ENCODE peak calls at places on chromosomes 12 and 14, in seven cellular contexts. K is heart left ventricle; R is CD8-positive, alpha-beta T cell; M is coronary artery; W is fibroblast of lung; S is fibroblast of mammary gland; Z is GM23248. Q is an unnamed sample.

GRCh38 chr12:26621932-26622331 is 211.1 kb downstream of the ITPR2 start:
- DNase-seq in K (no peak), R (no peak), M (no peak), W (no peak), S (no peak), Z (no peak), Q (no peak)

GRCh38 chr12:25089738-25090137 is 105.2 kb downstream of the DNAI7 start:
- DNase-seq in K (no peak), R (no peak), M (no peak), W (no peak), S (no peak), Z (no peak), Q (no peak)

GRCh38 chr12:13165578-13166120 is 30.9 kb upstream of the EMP1 start:
- DNase-seq in K (peak), R (no peak), M (no peak), W (peak), S (peak), Z (peak), Q (no peak)

GRCh38 chr12:93526786-93527428 is 45.6 kb upstream of the SOCS2 start:
- DNase-seq in K (no peak), R (no peak), M (no peak), W (peak), S (peak), Z (peak), Q (peak)

GRCh38 chr12:50050410-50051280 is 6.8 kb upstream of the ASIC1 start:
- DNase-seq in K (peak), R (no peak), M (no peak), W (peak), S (peak), Z (peak), Q (no peak)

GRCh38 chr14:68815288-68816182 is 22.7 kb upstream of the ZFP36L1 start:
- DNase-seq in K (no peak), R (no peak), M (no peak), W (no peak), S (no peak), Z (peak), Q (no peak)

GRCh38 chr12:128178551-128178950 is 88.4 kb upstream of the TMEM132C start:
- DNase-seq in K (no peak), R (no peak), M (no peak), W (no peak), S (no peak), Z (no peak), Q (no peak)

GRCh38 chr12:49233842-49234526 is 30.9 kb upstream of the TUBA1C start:
- DNase-seq in K (peak), R (no peak), M (no peak), W (no peak), S (no peak), Z (no peak), Q (no peak)

GRCh38 chr14:76919811-76920571 is 93.8 kb downstream of the LRRC74A start:
- DNase-seq in K (peak), R (no peak), M (no peak), W (peak), S (peak), Z (peak), Q (no peak)

GRCh38 chr12:1540690-1541089 is 53.7 kb downstream of the FBXL14 start:
- DNase-seq in K (no peak), R (no peak), M (no peak), W (no peak), S (peak), Z (peak), Q (no peak)

GRCh38 chr14:34710006-34710405 is 4.4 kb downstream of the CFL2 start:
- DNase-seq in K (no peak), R (no peak), M (no peak), W (no peak), S (no peak), Z (no peak), Q (no peak)

GRCh38 chr12:98471085-98471484 is 44.3 kb upstream of the TMPO start:
- DNase-seq in K (no peak), R (no peak), M (peak), W (no peak), S (no peak), Z (no peak), Q (no peak)

GRCh38 chr14:61153914-61154545 is 127.1 kb downstream of the TMEM30B start:
- DNase-seq in K (no peak), R (no peak), M (no peak), W (no peak), S (no peak), Z (no peak), Q (no peak)

GRCh38 chr12:13223941-13224340 is 27.4 kb downstream of the EMP1 start:
- DNase-seq in K (no peak), R (no peak), M (no peak), W (no peak), S (peak), Z (peak), Q (no peak)

GRCh38 chr12:95213119-95213518 is 4.1 kb downstream of the FGD6 start:
- DNase-seq in K (no peak), R (no peak), M (no peak), W (no peak), S (no peak), Z (no peak), Q (no peak)

GRCh38 chr14:36256131-36256801 is 64.2 kb downstream of the MBIP start:
- DNase-seq in K (no peak), R (no peak), M (no peak), W (peak), S (peak), Z (peak), Q (no peak)

GRCh38 chr14:26596722-26597030 is 1.2 kb downstream of the NOVA1 start:
- DNase-seq in K (no peak), R (no peak), M (no peak), W (peak), S (peak), Z (peak), Q (no peak)

GRCh38 chr14:69711065-69711464 is 55.9 kb upstream of the SRSF5 start:
- DNase-seq in K (peak), R (no peak), M (no peak), W (peak), S (no peak), Z (no peak), Q (no peak)

GRCh38 chr14:99316281-99317163 is 44.5 kb upstream of the BCL11B start:
- DNase-seq in K (no peak), R (no peak), M (no peak), W (no peak), S (no peak), Z (no peak), Q (no peak)

GRCh38 chr12:94777936-94778335 is 127.6 kb upstream of the TMCC3 start:
- DNase-seq in K (no peak), R (no peak), M (no peak), W (no peak), S (no peak), Z (no peak), Q (no peak)

GRCh38 chr14:56730468-56731145 is 79.7 kb downstream of the OTX2 start:
- DNase-seq in K (no peak), R (no peak), M (no peak), W (no peak), S (no peak), Z (no peak), Q (no peak)

GRCh38 chr12:123266679-123267277 is 4.9 kb downstream of the CDK2AP1 start:
- DNase-seq in K (no peak), R (no peak), M (no peak), W (no peak), S (no peak), Z (no peak), Q (no peak)

GRCh38 chr14:68016243-68016914 is 196.8 kb downstream of the RAD51B start:
- DNase-seq in K (no peak), R (no peak), M (no peak), W (peak), S (peak), Z (peak), Q (peak)

GRCh38 chr12:90497923-90498545 is 456.9 kb downstream of the CCER1 start:
- DNase-seq in K (no peak), R (no peak), M (no peak), W (no peak), S (no peak), Z (no peak), Q (no peak)

GRCh38 chr12:20624718-20625117 is 70.4 kb upstream of the SLCO1C1 start:
- DNase-seq in K (no peak), R (no peak), M (no peak), W (peak), S (peak), Z (peak), Q (no peak)

GRCh38 chr12:129363041-129363440 is 509.8 kb downstream of the GLT1D1 start:
- DNase-seq in K (no peak), R (no peak), M (no peak), W (no peak), S (no peak), Z (no peak), Q (no peak)

GRCh38 chr14:78164226-78164853 is 5.8 kb upstream of the NRXN3 start:
- DNase-seq in K (no peak), R (no peak), M (no peak), W (no peak), S (peak), Z (peak), Q (no peak)

GRCh38 chr12:125314051-125314882 is 249.0 kb downstream of the AACS start:
- DNase-seq in K (no peak), R (no peak), M (no peak), W (no peak), S (no peak), Z (no peak), Q (no peak)

GRCh38 chr14:44462372-44462771 is 44.7 kb downstream of the FSCB start:
- DNase-seq in K (no peak), R (no peak), M (no peak), W (no peak), S (no peak), Z (no peak), Q (no peak)

GRCh38 chr12:114265036-114265435 is 140.9 kb downstream of the TBX5 start:
- DNase-seq in K (peak), R (no peak), M (no peak), W (no peak), S (no peak), Z (peak), Q (no peak)

DNA sequence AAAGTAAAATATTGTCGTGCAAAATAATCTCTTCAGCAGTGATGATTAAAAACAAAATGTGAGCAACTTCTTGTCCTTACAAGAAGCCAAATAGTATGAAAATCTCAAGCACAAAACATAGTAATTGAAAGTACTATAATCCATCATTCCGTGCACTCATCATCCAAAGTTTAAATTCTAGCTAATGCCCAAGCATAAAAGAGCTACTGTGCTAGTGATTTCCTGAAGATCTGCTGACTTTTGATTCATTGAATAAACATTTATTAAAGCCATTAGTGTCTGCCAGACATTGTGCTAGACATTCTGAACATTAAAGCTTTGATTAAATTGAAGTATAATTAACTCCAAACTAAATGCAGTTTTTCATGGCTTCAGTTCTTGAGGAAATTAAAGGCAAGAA is 71.5 kb downstream of the CMAS start:
- DNase-seq in K (no peak), R (no peak), M (no peak), W (no peak), S (no peak), Z (no peak), Q (no peak)
- H3K4me3 ChIP-seq in K (no peak), R (no peak), M (no peak), W (no peak), S (no peak), Z (no peak), Q (no peak)

DNA sequence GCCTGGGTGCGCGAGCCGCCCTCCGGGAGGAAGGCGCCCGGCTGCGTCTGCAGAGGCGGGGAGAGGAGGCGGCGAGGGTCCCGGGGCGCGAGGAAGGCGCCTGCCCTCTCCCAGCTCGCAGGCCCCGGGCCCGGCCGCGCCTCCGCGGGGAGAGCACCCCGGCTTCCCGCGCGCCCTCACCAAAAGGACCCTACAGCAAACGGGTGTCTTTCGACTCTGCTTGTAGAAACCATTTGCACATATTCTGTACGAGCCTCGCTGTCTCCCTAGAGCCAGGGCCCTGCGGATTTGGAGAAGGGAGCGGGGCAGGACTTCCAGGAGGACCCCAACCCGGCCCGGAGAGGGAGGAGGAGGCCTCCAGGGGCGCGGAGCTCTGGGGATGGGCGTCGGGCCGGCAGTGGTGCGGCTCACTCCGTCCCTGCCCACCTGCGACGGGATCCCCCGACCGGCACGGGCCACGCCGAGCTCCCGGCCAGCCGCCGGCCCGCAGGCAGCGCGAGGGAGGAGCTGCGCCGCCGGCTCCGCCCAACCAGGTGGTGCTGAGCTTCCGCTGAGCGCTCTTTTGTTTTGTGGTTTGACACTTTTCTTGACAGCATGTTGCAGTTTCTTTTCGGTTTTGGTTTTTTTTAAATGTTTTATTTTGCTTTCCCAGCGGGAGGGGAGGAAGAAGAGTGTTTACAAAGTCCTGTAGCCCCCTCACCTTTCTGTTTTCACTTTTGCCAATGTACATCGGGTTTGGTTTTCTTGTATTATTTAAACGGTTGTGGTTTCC is 103.2 kb upstream of the FKBP4 start:
- DNase-seq in K (no peak), R (no peak), M (no peak), W (no peak), S (no peak), Z (no peak), Q (no peak)
- H3K4me3 ChIP-seq in K (peak), R (peak), M (peak), W (no peak), S (peak), Z (no peak), Q (peak)

GRCh38 chr14:65170768-65171251 is 68.5 kb upstream of the MAX start:
- DNase-seq in K (no peak), R (no peak), M (no peak), W (peak), S (peak), Z (peak), Q (peak)

GRCh38 chr14:65167072-65167645 is 64.8 kb upstream of the MAX start:
- DNase-seq in K (no peak), R (no peak), M (no peak), W (no peak), S (no peak), Z (peak), Q (no peak)

GRCh38 chr14:65168840-65169239 is 66.5 kb upstream of the MAX start:
- DNase-seq in K (no peak), R (no peak), M (no peak), W (peak), S (peak), Z (peak), Q (no peak)

GRCh38 chr14:65170318-65170717 is 68.0 kb upstream of the MAX start:
- DNase-seq in K (no peak), R (no peak), M (no peak), W (no peak), S (no peak), Z (no peak), Q (no peak)

DNA sequence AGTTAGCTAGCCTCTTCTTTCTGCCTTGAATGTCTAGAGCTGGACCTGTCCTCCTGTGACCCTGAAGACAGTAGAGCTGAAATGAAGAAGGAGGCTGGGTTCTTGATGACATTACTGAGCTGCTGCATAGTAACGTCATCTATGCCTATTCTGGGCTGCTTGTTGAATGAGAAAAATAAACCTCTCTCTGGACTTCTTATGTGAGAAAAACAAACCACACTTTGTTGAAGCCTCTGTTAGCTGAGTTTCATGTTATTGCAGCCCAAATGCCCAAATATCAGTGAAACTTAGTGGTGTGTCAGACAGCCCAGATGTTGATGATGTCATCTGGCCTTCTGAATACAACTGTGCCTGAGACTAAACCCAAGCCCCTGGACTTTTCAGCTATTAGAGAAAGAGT is 67.0 kb upstream of the MAX start:
- DNase-seq in K (no peak), R (no peak), M (no peak), W (peak), S (peak), Z (peak), Q (no peak)
- H3K4me3 ChIP-seq in K (no peak), R (no peak), M (no peak), W (no peak), S (no peak), Z (no peak), Q (no peak)

GRCh38 chr14:31204593-31205534 is 2.7 kb downstream of the HECTD1 start:
- DNase-seq in K (no peak), R (no peak), M (no peak), W (peak), S (no peak), Z (peak), Q (no peak)
- H3K4me3 ChIP-seq in K (peak), R (no peak), M (peak), W (peak), S (peak), Z (peak), Q (peak)

Q was measured in astrocyte of the cerebellum.